ENCODE peak calls at places on chromosomes 6 and 20, in ten cellular contexts. C, E, N, K, V, Q, L, R, Y and W are unnamed samples.

GRCh38 chr20:6848992-6849391 is 81.5 kb downstream of the BMP2 start:
- DNase-seq in Q (no peak), Y (no peak), K (no peak), C (no peak), V (no peak), E (no peak), N (no peak), R (no peak), L (no peak), W (no peak)

GRCh38 chr20:50663095-50663821 is 28.1 kb downstream of the RIPOR3 start:
- DNase-seq in K (no peak), L (peak), V (no peak), R (no peak), Q (peak), C (peak), N (no peak), Y (peak), E (peak), W (peak)

GRCh38 chr20:51272392-51272791 is 249.5 kb upstream of the KCNG1 start:
- DNase-seq in R (no peak), K (peak), N (no peak), E (peak), L (no peak), V (no peak), Y (peak), C (no peak), Q (no peak), W (no peak)

GRCh38 chr6:137910424-137910834 is 43.4 kb downstream of the TNFAIP3 start:
- DNase-seq in E (peak), R (no peak), Y (no peak), Q (no peak), K (no peak), V (no peak), N (no peak), C (no peak), L (no peak), W (no peak)

GRCh38 chr6:101398716-101399626 is 5.5 kb downstream of the GRIK2 start:
- DNase-seq in Y (no peak), K (no peak), C (no peak), E (no peak), Q (peak), N (no peak), V (no peak), L (no peak), R (no peak), W (no peak)

GRCh38 chr20:4441871-4442270 is 279.8 kb upstream of the PRND start:
- DNase-seq in Q (no peak), Y (no peak), N (no peak), L (no peak), E (no peak), R (no peak), C (no peak), V (no peak), K (no peak), W (no peak)

GRCh38 chr6:142913511-142914047 is 31.4 kb downstream of the HIVEP2 start:
- DNase-seq in R (peak), L (no peak), N (peak), V (no peak), Q (no peak), E (no peak), C (peak), K (no peak), Y (peak), W (no peak)

GRCh38 chr20:36544134-36545018 is 3.1 kb downstream of the MYL9 start:
- DNase-seq in K (peak), C (no peak), E (peak), N (no peak), Q (no peak), L (peak), Y (no peak), V (no peak), R (no peak), W (peak)

GRCh38 chr6:166052837-166053236 is 114.8 kb downstream of the TBXT start:
- DNase-seq in E (no peak), R (no peak), C (no peak), V (no peak), Q (no peak), Y (no peak), K (no peak), L (no peak), N (no peak), W (no peak)

GRCh38 chr6:127690092-127690491 is 113.1 kb downstream of the C6orf58 start:
- DNase-seq in L (peak), Q (no peak), V (peak), E (peak), K (peak), R (no peak), N (no peak), Y (no peak), C (no peak), W (no peak)

GRCh38 chr6:168035098-168035660 is 37.7 kb downstream of the KIF25 start:
- DNase-seq in Y (peak), C (peak), E (no peak), L (no peak), N (no peak), Q (peak), V (peak), R (no peak), K (no peak), W (peak)

GRCh38 chr6:157172830-157173536 is 150.3 kb downstream of the TMEM242 start:
- DNase-seq in C (no peak), E (no peak), N (no peak), Y (no peak), K (no peak), L (no peak), Q (no peak), V (no peak), R (no peak), W (no peak)

GRCh38 chr6:101516553-101516952 is 123.0 kb downstream of the GRIK2 start:
- DNase-seq in E (no peak), N (no peak), Q (no peak), R (no peak), L (no peak), V (no peak), K (no peak), Y (no peak), C (no peak), W (no peak)